ENCODE peak calls at places on chromosomes 6 and 20, in ten cellular contexts. D is bronchial epithelial cell, O is tibial artery, B is colonic mucosa, Z is tibial nerve, U is foreskin fibroblast, X is lower leg skin, R is ascending aorta, M is AG10803, K is cardiac muscle cell. Y is an unnamed sample.

GRCh38 chr6:41965429-41966213 is 24.0 kb upstream of the CCND3 start:
- DNase-seq in D (no peak), O (no peak), B (no peak), Z (no peak), U (no peak), X (no peak), R (no peak), M (no peak), K (no peak), Y (no peak)

GRCh38 chr6:108751851-108752732 is 96.1 kb upstream of the ARMC2 start:
- DNase-seq in D (no peak), O (no peak), B (no peak), Z (no peak), U (no peak), X (no peak), R (no peak), M (no peak), K (no peak), Y (no peak)

GRCh38 chr6:146339716-146340115 is 203.9 kb upstream of the RAB32 start:
- DNase-seq in D (peak), O (no peak), B (no peak), Z (no peak), U (no peak), X (no peak), R (no peak), M (peak), K (no peak), Y (peak)

GRCh38 chr20:48945840-48946514 is 24.5 kb downstream of the ARFGEF2 start:
- DNase-seq in D (peak), O (no peak), B (peak), Z (no peak), U (no peak), X (no peak), R (no peak), M (peak), K (no peak), Y (peak)

GRCh38 chr6:136887899-136888298 is 34.2 kb upstream of the SLC35D3 start:
- DNase-seq in D (no peak), O (no peak), B (no peak), Z (no peak), U (no peak), X (no peak), R (no peak), M (no peak), K (no peak), Y (no peak)

GRCh38 chr6:44494011-44494501 is 106.5 kb downstream of the CDC5L start:
- DNase-seq in D (peak), O (no peak), B (no peak), Z (no peak), U (peak), X (no peak), R (no peak), M (peak), K (no peak), Y (peak)

GRCh38 chr6:31659649-31660223 is 842 bp downstream of the C6orf47 start:
- DNase-seq in D (peak), O (no peak), B (no peak), Z (no peak), U (no peak), X (no peak), R (no peak), M (peak), K (peak), Y (no peak)

GRCh38 chr6:29886686-29887085 is 55.6 kb upstream of the HLA-A start:
- DNase-seq in D (no peak), O (no peak), B (no peak), Z (no peak), U (no peak), X (no peak), R (no peak), M (no peak), K (no peak), Y (no peak)

GRCh38 chr6:24667378-24667803 is 514 bp downstream of the ACOT13 start:
- DNase-seq in D (no peak), O (no peak), B (peak), Z (no peak), U (no peak), X (no peak), R (no peak), M (peak), K (peak), Y (no peak)

GRCh38 chr20:59437601-59438031 is 137.2 kb downstream of the EDN3 start:
- DNase-seq in D (no peak), O (no peak), B (no peak), Z (no peak), U (no peak), X (no peak), R (no peak), M (no peak), K (no peak), Y (no peak)

GRCh38 chr6:112195166-112195565 is 59.2 kb downstream of the LAMA4 start:
- DNase-seq in D (no peak), O (no peak), B (no peak), Z (no peak), U (no peak), X (no peak), R (no peak), M (no peak), K (no peak), Y (no peak)

GRCh38 chr6:10383312-10384063 is 31.4 kb downstream of the TFAP2A start:
- DNase-seq in D (no peak), O (no peak), B (no peak), Z (no peak), U (peak), X (no peak), R (no peak), M (no peak), K (no peak), Y (no peak)

GRCh38 chr6:13357551-13358075 is 29.3 kb upstream of the TBC1D7 start:
- DNase-seq in D (peak), O (no peak), B (no peak), Z (no peak), U (peak), X (no peak), R (no peak), M (peak), K (no peak), Y (peak)
- TF ChIP-seq CTCF in D (no peak), O (no peak), B (no peak), Z (no peak), U (no peak), X (no peak), R (no peak), M (peak), K (peak), Y (peak)

GRCh38 chr6:33430991-33431879 is 11.4 kb downstream of the SYNGAP1 start:
- DNase-seq in D (no peak), O (no peak), B (no peak), Z (no peak), U (no peak), X (no peak), R (no peak), M (peak), K (peak), Y (peak)
- H3K4me3 ChIP-seq in D (no peak), O (no peak), B (no peak), Z (no peak), U (no peak), X (no peak), R (no peak), M (no peak), K (peak), Y (no peak)

GRCh38 chr20:54692168-54692887 is 216.9 kb downstream of the DOK5 start:
- DNase-seq in D (no peak), O (no peak), B (no peak), Z (no peak), U (no peak), X (no peak), R (no peak), M (no peak), K (no peak), Y (no peak)
- TF ChIP-seq CTCF in D (no peak), O (no peak), B (no peak), Z (no peak), U (no peak), X (no peak), R (no peak), M (no peak), K (no peak), Y (no peak)

DNA sequence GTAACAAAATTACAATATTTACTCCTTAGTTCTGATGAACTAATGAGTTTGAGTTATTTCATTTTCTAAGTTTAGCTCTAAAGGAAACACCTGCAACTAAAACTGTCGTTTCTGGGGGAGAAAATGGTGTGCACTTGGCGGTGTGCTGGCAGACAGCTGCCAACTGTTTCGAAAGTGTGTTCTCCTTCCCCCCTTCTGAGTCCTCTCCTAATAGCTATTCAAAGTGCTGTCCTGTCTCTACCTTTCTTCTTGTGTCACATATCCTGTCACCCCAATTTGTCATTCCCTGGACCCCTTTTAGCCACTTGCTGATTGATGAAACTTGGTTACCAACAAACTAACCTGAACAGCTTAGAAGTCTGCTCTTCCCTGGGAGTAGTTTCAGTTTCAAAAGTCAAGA is 4.9 kb upstream of the UBE2J1 start:
- DNase-seq in D (no peak), O (no peak), B (no peak), Z (no peak), U (no peak), X (no peak), R (no peak), M (no peak), K (no peak), Y (no peak)
- H3K4me3 ChIP-seq in D (no peak), O (no peak), B (no peak), Z (no peak), U (no peak), X (no peak), R (no peak), M (no peak), K (no peak), Y (no peak)

DNA sequence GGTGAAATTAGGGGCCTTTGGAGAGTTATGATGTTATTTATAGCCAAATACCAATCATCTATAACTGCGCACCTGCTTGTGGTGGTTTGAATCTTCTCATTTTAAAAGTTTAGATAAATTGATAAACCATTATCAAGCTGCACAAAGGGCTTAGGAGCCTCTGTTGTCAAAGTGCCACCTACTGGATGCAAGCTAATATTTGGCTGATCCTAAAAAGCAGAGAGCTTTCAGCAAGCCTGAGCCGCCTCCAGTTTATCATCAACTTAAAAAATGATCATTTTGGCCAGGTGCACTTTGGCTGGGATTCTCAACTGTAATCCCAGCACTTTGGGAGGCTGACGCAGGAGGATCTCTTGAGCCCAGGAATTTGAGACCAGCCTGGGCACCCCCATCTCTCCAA is 58.5 kb upstream of the ATXN1 start:
- DNase-seq in D (peak), O (no peak), B (no peak), Z (no peak), U (peak), X (no peak), R (no peak), M (peak), K (no peak), Y (no peak)
- TF ChIP-seq CTCF in D (peak), O (peak), B (no peak), Z (no peak), U (peak), X (no peak), R (no peak), M (peak), K (peak), Y (peak)